ENCODE peak calls at places on chromosomes 7 and 10, in five cellular contexts. J, W, D, L and Z are unnamed samples.

GRCh38 chr7:1843271-1843861 is 173.3 kb downstream of the ELFN1 start:
- DNase-seq in J (no peak), W (peak), D (no peak), L (no peak), Z (no peak)

GRCh38 chr7:75987026-75987804 is 7.2 kb downstream of the TMEM120A start:
- DNase-seq in J (no peak), W (no peak), D (no peak), L (no peak), Z (no peak)

GRCh38 chr10:131888186-131888604 is 12.6 kb upstream of the PPP2R2D start:
- DNase-seq in J (no peak), W (no peak), D (no peak), L (no peak), Z (no peak)

GRCh38 chr7:158614695-158615094 is 27.1 kb upstream of the PTPRN2 start:
- DNase-seq in J (no peak), W (no peak), D (no peak), L (peak), Z (peak)

GRCh38 chr7:75889223-75889825 is 10.5 kb downstream of the RHBDD2 start:
- DNase-seq in J (no peak), W (no peak), D (no peak), L (no peak), Z (no peak)

GRCh38 chr10:86798636-86799035 is 42.2 kb downstream of the BMPR1A start:
- DNase-seq in J (no peak), W (no peak), D (no peak), L (no peak), Z (peak)

GRCh38 chr10:133458021-133458709 is 4.4 kb downstream of the SCART1 start:
- DNase-seq in J (no peak), W (no peak), D (no peak), L (no peak), Z (no peak)

GRCh38 chr10:113047605-113047962 is 97.5 kb downstream of the TCF7L2 start:
- DNase-seq in J (no peak), W (no peak), D (no peak), L (peak), Z (peak)

GRCh38 chr10:49254556-49255318 is 44.2 kb upstream of the C10orf71 start:
- DNase-seq in J (no peak), W (no peak), D (no peak), L (no peak), Z (no peak)

GRCh38 chr10:93916257-93917063 is 22.7 kb downstream of the SLC35G1 start:
- DNase-seq in J (peak), W (no peak), D (no peak), L (peak), Z (peak)

GRCh38 chr7:94008537-94008936 is 4.4 kb upstream of the BET1 start:
- DNase-seq in J (peak), W (no peak), D (no peak), L (peak), Z (peak)

GRCh38 chr10:28633750-28634149 is 43.6 kb upstream of the BAMBI start:
- DNase-seq in J (no peak), W (no peak), D (no peak), L (no peak), Z (peak)

GRCh38 chr7:95906871-95907270 is 134.5 kb downstream of the DYNC1I1 start:
- DNase-seq in J (no peak), W (no peak), D (no peak), L (no peak), Z (no peak)